ENCODE peak calls at places on chromosomes 13 and 19, in seven cellular contexts. A is HT1080; J is H9; Z is GM04503; W is amygdala; H is BE2C; P is stimulated activated CD4-positive, alpha-beta T cell treated with anti-CD3 and anti-CD28 coated beads, Interleukin-4, amount 100 ng/mL, for 24 hours. M is an unnamed sample.
A peak's percentile ranks its signal among the peaks of the same experiment; 100 is the strongest.

GRCh38 chr13:42477588-42478190 is 96.3 kb upstream of the TNFSF11 start:
- DNase-seq in A (no peak), J (no peak), Z (no peak), W (peak; percentile 1), H (no peak), P (no peak), M (peak; percentile 55)

GRCh38 chr13:73228546-73228945 is 169.7 kb downstream of the KLF5 start:
- DNase-seq in A (peak; percentile 19), J (no peak), Z (no peak), W (no peak), H (no peak), P (peak; percentile 13), M (peak; percentile 32)

GRCh38 chr13:94780421-94780820 is 68.1 kb upstream of the SOX21 start:
- DNase-seq in A (no peak), J (no peak), Z (no peak), W (no peak), H (no peak), P (no peak), M (no peak)

GRCh38 chr13:38979891-38980627 is 10.6 kb downstream of the STOML3 start:
- DNase-seq in A (no peak), J (no peak), Z (no peak), W (no peak), H (peak; percentile 47), P (no peak), M (no peak)

GRCh38 chr13:33676045-33676699 is 141.8 kb upstream of the RFC3 start:
- DNase-seq in A (no peak), J (no peak), Z (no peak), W (no peak), H (no peak), P (no peak), M (peak; percentile 26)

GRCh38 chr19:38243279-38243673 is 12.9 kb downstream of the PPP1R14A start:
- DNase-seq in A (no peak), J (no peak), Z (no peak), W (no peak), H (no peak), P (no peak), M (no peak)

GRCh38 chr19:40603071-40603718 is 2.0 kb downstream of the LTBP4 start:
- DNase-seq in A (no peak), J (no peak), Z (no peak), W (no peak), H (no peak), P (no peak), M (no peak)

GRCh38 chr19:49896863-49897621 is at the start of gene IL4I1:
- DNase-seq in A (peak; percentile 54), J (no peak), Z (no peak), W (no peak), H (no peak), P (peak; percentile 66), M (no peak)

GRCh38 chr13:114258589-114258988 is 22.8 kb upstream of the UPF3A start:
- DNase-seq in A (no peak), J (no peak), Z (no peak), W (no peak), H (no peak), P (no peak), M (no peak)

GRCh38 chr19:5907216-5907615 is 2.5 kb downstream of the VMAC start:
- DNase-seq in A (no peak), J (no peak), Z (no peak), W (no peak), H (no peak), P (peak; percentile 45), M (no peak)

GRCh38 chr13:22121340-22121739 is 450.5 kb downstream of the FGF9 start:
- DNase-seq in A (no peak), J (no peak), Z (no peak), W (no peak), H (no peak), P (no peak), M (no peak)

GRCh38 chr19:29528946-29529645 is 3.3 kb downstream of the VSTM2B start:
- DNase-seq in A (no peak), J (peak; percentile 47), Z (no peak), W (no peak), H (no peak), P (no peak), M (no peak)

GRCh38 chr19:719081-719512 is 10.4 kb downstream of the PALM start:
- DNase-seq in A (no peak), J (no peak), Z (no peak), W (peak; percentile 32), H (no peak), P (no peak), M (no peak)

GRCh38 chr19:18420931-18421330 is 1.7 kb downstream of the SSBP4 start:
- DNase-seq in A (no peak), J (no peak), Z (no peak), W (no peak), H (no peak), P (no peak), M (no peak)

M was measured in MCF 10A.